ENCODE peak calls at places on chromosomes 13 and 19, in seven cellular contexts. F is AG08395; V is tibial artery; N is stromal cell of bone marrow; T is heart right ventricle; Z is NCI-H1092; Y is stimulated activated CD4-positive, alpha-beta T cell treated with anti-CD3 and anti-CD28 coated beads, Interleukin-2, amount 100 ng/mL, for 48 hours. I is an unnamed sample.

GRCh38 chr13:109874921-109875454 is 88.6 kb upstream of the IRS2 start:
- DNase-seq in F (peak; percentile 52), Y (no peak), N (no peak), Z (no peak), T (no peak), V (no peak), I (no peak)

GRCh38 chr19:369876-370275 is 25.3 kb upstream of the MIER2 start:
- DNase-seq in F (no peak), Z (no peak), T (no peak), Y (no peak), N (no peak), V (no peak), I (no peak)

GRCh38 chr13:24887759-24888158 is 123.8 kb downstream of the RNF17 start:
- DNase-seq in N (no peak), Z (no peak), Y (no peak), T (no peak), V (no peak), F (no peak), I (no peak)

GRCh38 chr19:53506728-53507127 is 31.2 kb upstream of the ZNF331 start:
- DNase-seq in N (no peak), V (no peak), Y (no peak), T (no peak), Z (no peak), F (no peak), I (no peak)

GRCh38 chr19:42069619-42070293 is at the start of gene GRIK5:
- DNase-seq in F (no peak), Z (no peak), T (no peak), V (no peak), Y (no peak), N (no peak), I (no peak)

GRCh38 chr13:24106429-24106828 is 54.1 kb upstream of the SPATA13 start:
- DNase-seq in Y (no peak), T (no peak), F (no peak), V (no peak), N (no peak), Z (no peak), I (no peak)

GRCh38 chr13:32824671-32825070 is 191.6 kb upstream of the KL start:
- DNase-seq in Y (no peak), V (no peak), N (peak; percentile 22), Z (no peak), T (no peak), F (peak; percentile 77), I (no peak)

GRCh38 chr13:75511226-75511625 is 26.4 kb downstream of the COMMD6 start:
- DNase-seq in T (no peak), Z (no peak), N (no peak), Y (no peak), F (no peak), V (no peak), I (no peak)

GRCh38 chr13:100630564-100630963 is 42.0 kb upstream of the GGACT start:
- DNase-seq in F (no peak), V (no peak), N (no peak), T (no peak), Z (peak; percentile 12), Y (no peak), I (no peak)

GRCh38 chr13:94322925-94323324 is 156.6 kb downstream of the DCT start:
- DNase-seq in Y (no peak), F (peak; percentile 25), Z (no peak), T (no peak), V (no peak), N (no peak), I (no peak)

GRCh38 chr13:28488376-28489005 is 6.4 kb downstream of the FLT1 start:
- DNase-seq in Y (no peak), T (no peak), N (no peak), Z (no peak), F (no peak), V (no peak), I (no peak)

GRCh38 chr19:44141191-44142013 is at the start of gene ZNF234:
- DNase-seq in N (peak; percentile 82), T (peak; percentile 93), V (peak; percentile 81), Y (peak; percentile 59), Z (peak; percentile 46), F (peak; percentile 93), I (peak; percentile 94)

GRCh38 chr13:113649212-113649611 is 8.8 kb downstream of the ATP4B start:
- DNase-seq in T (no peak), Z (no peak), N (no peak), V (peak; percentile 11), Y (no peak), F (no peak), I (peak; percentile 39)

GRCh38 chr13:62060570-62060969 is 644.9 kb upstream of the PCDH20 start:
- DNase-seq in Z (no peak), N (no peak), Y (no peak), F (no peak), T (no peak), V (no peak), I (no peak)

GRCh38 chr13:34933349-34933748 is 8.7 kb upstream of the NBEA start:
- DNase-seq in Z (no peak), N (no peak), T (no peak), Y (no peak), V (no peak), F (no peak), I (no peak)

GRCh38 chr13:110409581-110409992 is 102.5 kb downstream of the COL4A2 start:
- DNase-seq in N (peak; percentile 46), Z (no peak), F (peak; percentile 48), Y (no peak), T (peak; percentile 57), V (peak; percentile 67), I (no peak)

GRCh38 chr19:47095707-47096704 is 17.6 kb downstream of the ZC3H4 start:
- DNase-seq in F (no peak), Y (no peak), V (peak; percentile 59), Z (no peak), N (peak; percentile 52), T (peak; percentile 70), I (peak; percentile 82)

GRCh38 chr13:78241278-78241919 is 322.8 kb upstream of the EDNRB start:
- DNase-seq in Z (peak; percentile 69), F (peak; percentile 2), Y (peak; percentile 8), T (no peak), V (no peak), N (peak; percentile 28), I (no peak)

GRCh38 chr13:90760639-90761038 is 586.8 kb upstream of the MIR17HG start:
- DNase-seq in T (no peak), Z (no peak), V (no peak), Y (no peak), N (no peak), F (no peak), I (no peak)

GRCh38 chr19:31504221-31504620 is 155.0 kb upstream of the TSHZ3 start:
- DNase-seq in F (no peak), Y (no peak), V (no peak), Z (no peak), N (no peak), T (no peak), I (no peak)

GRCh38 chr19:53867225-53868090 is at the start of gene MYADM:
- DNase-seq in Y (peak; percentile 99), F (peak; percentile 99), Z (peak; percentile 52), V (peak; percentile 100), N (peak; percentile 97), T (peak; percentile 99), I (peak; percentile 100)

GRCh38 chr13:33918199-33918932 is 100.4 kb downstream of the RFC3 start:
- DNase-seq in T (no peak), N (peak; percentile 80), V (no peak), Z (no peak), Y (no peak), F (peak; percentile 85), I (no peak)

GRCh38 chr13:99895999-99896695 is 75.4 kb downstream of the ZIC5 start:
- DNase-seq in N (no peak), V (no peak), Y (no peak), Z (no peak), F (no peak), T (no peak), I (no peak)

GRCh38 chr13:41608111-41608510 is 150.8 kb downstream of the RGCC start:
- DNase-seq in Z (no peak), N (no peak), V (no peak), Y (no peak), F (no peak), T (no peak), I (no peak)

GRCh38 chr19:56942749-56943148 is 102.2 kb upstream of the PEG3 start:
- DNase-seq in V (no peak), F (no peak), N (no peak), Y (no peak), Z (no peak), T (peak; percentile 8), I (peak; percentile 79)

GRCh38 chr13:107765724-107766436 is 449.5 kb downstream of the LIG4 start:
- DNase-seq in V (no peak), T (no peak), Y (no peak), N (no peak), F (no peak), Z (peak; percentile 62), I (no peak)

GRCh38 chr19:53644061-53644816 is 12.4 kb downstream of the DPRX start:
- DNase-seq in Y (no peak), V (no peak), N (no peak), F (no peak), T (no peak), Z (no peak), I (no peak)

GRCh38 chr13:112719016-112719415 is 29.2 kb downstream of the ATP11A start:
- DNase-seq in V (peak; percentile 5), Y (no peak), F (no peak), N (no peak), Z (no peak), T (no peak), I (no peak)

GRCh38 chr13:102724923-102725322 is 30.1 kb upstream of the METTL21C start:
- DNase-seq in F (peak; percentile 67), Y (no peak), N (no peak), T (no peak), Z (peak; percentile 27), V (no peak), I (no peak)

GRCh38 chr13:61410669-61411297 is 4.9 kb downstream of the PCDH20 start:
- DNase-seq in Z (peak; percentile 4), Y (no peak), T (no peak), V (no peak), F (peak; percentile 3), N (no peak), I (no peak)

GRCh38 chr13:94558721-94559120 is 37.2 kb downstream of the TGDS start:
- DNase-seq in N (no peak), Z (no peak), Y (no peak), V (no peak), T (no peak), F (no peak), I (no peak)

GRCh38 chr13:103898481-103898880 is 832.3 kb upstream of the SLC10A2 start:
- DNase-seq in F (no peak), N (no peak), V (no peak), T (no peak), Y (no peak), Z (no peak), I (no peak)

GRCh38 chr19:4399871-4400768 is at the start of gene SH3GL1:
- DNase-seq in Z (peak; percentile 88), N (peak; percentile 67), Y (peak; percentile 97), T (peak; percentile 91), V (peak; percentile 88), F (peak; percentile 92), I (peak; percentile 96)

GRCh38 chr19:18501832-18502231 is 20.0 kb downstream of the ELL start:
- DNase-seq in Z (no peak), N (no peak), F (no peak), V (peak; percentile 70), T (peak; percentile 55), Y (no peak), I (no peak)

GRCh38 chr13:110646442-110647364 is 31.4 kb downstream of the NAXD start:
- DNase-seq in F (no peak), V (no peak), T (no peak), Y (no peak), Z (no peak), N (no peak), I (no peak)